ENCODE peak calls at places on chromosomes 1 and 21, in four cellular contexts. One of them, this sample, is unnamed.

GRCh38 chr1:78157162-78157561 is 111.4 kb downstream of the GIPC2 start:
- DNase-seq in ovary: no peak
- DNase-seq in K562: no peak
- DNase-seq in IMR-90: peak; percentile 83
- DNase-seq in this sample: no peak

GRCh38 chr1:66731462-66731861 is 20.8 kb upstream of the DYNLT5 start:
- DNase-seq in K562: no peak
- DNase-seq in ovary: no peak
- DNase-seq in IMR-90: no peak
- DNase-seq in this sample: no peak

GRCh38 chr21:38950388-38951094 is 144.8 kb downstream of the ETS2 start:
- DNase-seq in IMR-90: peak; percentile 49
- DNase-seq in ovary: no peak
- DNase-seq in K562: no peak
- DNase-seq in this sample: no peak

GRCh38 chr1:193539731-193540459 is 353.5 kb upstream of the B3GALT2 start:
- DNase-seq in ovary: no peak
- DNase-seq in K562: no peak
- DNase-seq in IMR-90: no peak
- DNase-seq in this sample: no peak

GRCh38 chr1:76086597-76086996 is 12.1 kb downstream of the ST6GALNAC3 start:
- DNase-seq in IMR-90: no peak
- DNase-seq in ovary: no peak
- DNase-seq in K562: no peak
- DNase-seq in this sample: no peak

GRCh38 chr1:3732747-3733602 is 19.3 kb upstream of the CCDC27 start:
- DNase-seq in ovary: no peak
- DNase-seq in IMR-90: no peak
- DNase-seq in K562: no peak
- DNase-seq in this sample: no peak

GRCh38 chr1:214418380-214418779 is 133.0 kb downstream of the PTPN14 start:
- DNase-seq in IMR-90: no peak
- DNase-seq in ovary: no peak
- DNase-seq in K562: no peak
- DNase-seq in this sample: no peak

GRCh38 chr1:225754940-225755635 is 22.5 kb upstream of the SRP9 start:
- DNase-seq in IMR-90: peak; percentile 92
- DNase-seq in K562: peak; percentile 35
- DNase-seq in ovary: peak; percentile 39
- DNase-seq in this sample: peak; percentile 74

GRCh38 chr1:75023005-75023404 is 111.2 kb upstream of the LHX8 start:
- DNase-seq in K562: no peak
- DNase-seq in ovary: no peak
- DNase-seq in IMR-90: no peak
- DNase-seq in this sample: no peak

GRCh38 chr21:41879190-41879998 is at the start of gene PRDM15:
- DNase-seq in ovary: peak; percentile 80
- DNase-seq in IMR-90: peak; percentile 82
- DNase-seq in K562: peak; percentile 92
- DNase-seq in this sample: peak; percentile 86

GRCh38 chr1:67717876-67718275 is 32.9 kb downstream of the GADD45A start:
- DNase-seq in ovary: no peak
- DNase-seq in K562: no peak
- DNase-seq in IMR-90: peak; percentile 74
- DNase-seq in this sample: no peak

GRCh38 chr1:20390589-20391331 is 95.2 kb downstream of the CAMK2N1 start:
- DNase-seq in ovary: no peak
- DNase-seq in IMR-90: peak; percentile 50
- DNase-seq in K562: no peak
- DNase-seq in this sample: no peak

GRCh38 chr1:44507490-44508396 is 102.7 kb downstream of the RNF220 start:
- DNase-seq in IMR-90: no peak
- DNase-seq in ovary: no peak
- DNase-seq in K562: no peak
- DNase-seq in this sample: no peak

GRCh38 chr1:2212542-2213491 is 15.3 kb upstream of the SKI start:
- DNase-seq in ovary: peak; percentile 96
- DNase-seq in IMR-90: peak; percentile 96
- DNase-seq in K562: peak; percentile 80
- DNase-seq in this sample: peak; percentile 79

GRCh38 chr1:156140879-156141707 is 12.3 kb upstream of the SEMA4A start:
- DNase-seq in ovary: no peak
- DNase-seq in K562: peak; percentile 73
- DNase-seq in IMR-90: peak; percentile 48
- DNase-seq in this sample: no peak

GRCh38 chr1:235030919-235031596 is 97.6 kb downstream of the TOMM20 start:
- DNase-seq in IMR-90: no peak
- DNase-seq in ovary: no peak
- DNase-seq in K562: no peak
- DNase-seq in this sample: no peak

GRCh38 chr1:226632922-226633351 is 84.4 kb downstream of the STUM start:
- DNase-seq in ovary: no peak
- DNase-seq in IMR-90: no peak
- DNase-seq in K562: no peak
- DNase-seq in this sample: no peak

GRCh38 chr1:78015148-78015547 is 10.4 kb downstream of the DNAJB4 start:
- DNase-seq in ovary: no peak
- DNase-seq in K562: no peak
- DNase-seq in IMR-90: no peak
- DNase-seq in this sample: no peak

GRCh38 chr1:153509729-153510354 is 25.9 kb downstream of the S100A6 start:
- DNase-seq in ovary: no peak
- DNase-seq in K562: peak; percentile 68
- DNase-seq in IMR-90: no peak
- DNase-seq in this sample: no peak

GRCh38 chr1:47416319-47417128 is 439 bp downstream of the FOXE3 start:
- DNase-seq in IMR-90: no peak
- DNase-seq in K562: no peak
- DNase-seq in ovary: no peak
- DNase-seq in this sample: no peak

GRCh38 chr1:102085896-102086295 is 89.2 kb upstream of the OLFM3 start:
- DNase-seq in ovary: no peak
- DNase-seq in K562: no peak
- DNase-seq in IMR-90: no peak
- DNase-seq in this sample: no peak

GRCh38 chr1:205950280-205950679 is 7.0 kb upstream of the SLC26A9 start:
- DNase-seq in K562: no peak
- DNase-seq in ovary: no peak
- DNase-seq in IMR-90: peak; percentile 37
- DNase-seq in this sample: no peak

GRCh38 chr1:111399792-111400610 is 27.5 kb downstream of the OVGP1 start:
- DNase-seq in IMR-90: peak; percentile 55
- DNase-seq in K562: peak; percentile 46
- DNase-seq in ovary: peak; percentile 20
- DNase-seq in this sample: no peak

GRCh38 chr1:187691439-187691838 is 862.7 kb downstream of the PLA2G4A start:
- DNase-seq in ovary: no peak
- DNase-seq in K562: no peak
- DNase-seq in IMR-90: peak; percentile 98
- DNase-seq in this sample: no peak

GRCh38 chr1:224660074-224660473 is 44.0 kb downstream of the CNIH3 start:
- DNase-seq in IMR-90: no peak
- DNase-seq in ovary: no peak
- DNase-seq in K562: no peak
- DNase-seq in this sample: no peak

GRCh38 chr1:248841702-248842395 is 3.8 kb downstream of the ZNF672 start:
- DNase-seq in K562: no peak
- DNase-seq in IMR-90: peak; percentile 65
- DNase-seq in ovary: no peak
- DNase-seq in this sample: no peak

GRCh38 chr1:115156826-115157468 is 67.6 kb upstream of the TSPAN2 start:
- DNase-seq in ovary: no peak
- DNase-seq in IMR-90: no peak
- DNase-seq in K562: no peak
- DNase-seq in this sample: no peak

GRCh38 chr1:117210831-117211261 is at the start of gene VTCN1:
- DNase-seq in K562: no peak
- DNase-seq in ovary: no peak
- DNase-seq in IMR-90: no peak
- DNase-seq in this sample: no peak

GRCh38 chr1:21022279-21023040 is 154.2 kb downstream of the EIF4G3 start:
- DNase-seq in ovary: peak; percentile 37
- DNase-seq in K562: peak; percentile 64
- DNase-seq in IMR-90: peak; percentile 99
- DNase-seq in this sample: no peak

GRCh38 chr21:16509466-16509865 is 779.7 kb downstream of the USP25 start:
- DNase-seq in ovary: no peak
- DNase-seq in K562: no peak
- DNase-seq in IMR-90: peak; percentile 16
- DNase-seq in this sample: no peak

GRCh38 chr21:33562389-33562788 is 19.6 kb downstream of the SON start:
- DNase-seq in IMR-90: no peak
- DNase-seq in ovary: no peak
- DNase-seq in K562: no peak
- DNase-seq in this sample: no peak

GRCh38 chr21:33569986-33570385 is 18.5 kb downstream of the DONSON start:
- DNase-seq in IMR-90: no peak
- DNase-seq in K562: no peak
- DNase-seq in ovary: no peak
- DNase-seq in this sample: no peak

GRCh38 chr21:33561373-33561772 is 18.5 kb downstream of the SON start:
- DNase-seq in K562: no peak
- DNase-seq in ovary: no peak
- DNase-seq in IMR-90: no peak
- DNase-seq in this sample: no peak

GRCh38 chr21:33567914-33568313 is 20.6 kb downstream of the DONSON start:
- DNase-seq in ovary: no peak
- DNase-seq in K562: no peak
- DNase-seq in IMR-90: no peak
- DNase-seq in this sample: no peak

DNA sequence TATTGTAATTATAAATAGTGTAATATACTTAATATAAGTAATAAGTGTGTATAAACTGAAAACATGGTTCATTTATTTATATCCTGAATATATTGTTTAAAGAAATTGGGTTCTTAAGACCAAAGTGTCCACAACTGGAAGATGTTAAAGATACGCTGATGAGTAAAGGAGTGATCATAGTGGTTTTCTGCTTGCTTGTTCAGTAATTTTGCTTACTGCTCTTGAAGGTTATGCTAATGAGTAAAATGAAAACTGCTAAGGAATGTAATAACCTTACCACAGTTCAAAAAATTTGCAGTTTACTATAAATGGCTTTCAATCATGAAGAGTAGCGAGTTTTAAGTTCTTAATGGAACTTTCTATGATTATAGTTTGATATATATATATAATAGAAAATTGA is 22.0 kb downstream of the DONSON start:
- DNase-seq in K562: no peak
- DNase-seq in IMR-90: peak; percentile 21
- DNase-seq in ovary: no peak
- DNase-seq in this sample: no peak
- H3K36me3 ChIP-seq in K562: peaks cover 97% of the 10 kb centered on the region
- H3K36me3 ChIP-seq in IMR-90: peaks cover 32% of the 10 kb centered on the region
- H3K36me3 ChIP-seq in ovary: no peaks in the 10 kb centered on the region
- H3K36me3 ChIP-seq in this sample: peaks cover 38% of the 10 kb centered on the region

GRCh38 chr1:151362308-151363155 is 10.0 kb downstream of the SELENBP1 start:
- DNase-seq in IMR-90: no peak
- DNase-seq in ovary: no peak
- DNase-seq in K562: no peak
- DNase-seq in this sample: no peak
- TF ChIP-seq POLR2A in IMR-90: no peak
- TF ChIP-seq POLR2A in ovary: no peak
- TF ChIP-seq POLR2A in K562: no peak
- TF ChIP-seq POLR2A in this sample: no peak

GRCh38 chr21:34827445-34828235 is 158.8 kb downstream of the CLIC6 start:
- DNase-seq in K562: no peak
- DNase-seq in IMR-90: no peak
- DNase-seq in ovary: no peak
- DNase-seq in this sample: no peak

GRCh38 chr21:34826818-34827217 is 158.0 kb downstream of the CLIC6 start:
- DNase-seq in K562: no peak
- DNase-seq in ovary: no peak
- DNase-seq in IMR-90: no peak
- DNase-seq in this sample: no peak

GRCh38 chr21:34824314-34824713 is 155.5 kb downstream of the CLIC6 start:
- DNase-seq in IMR-90: no peak
- DNase-seq in K562: no peak
- DNase-seq in ovary: no peak
- DNase-seq in this sample: no peak

GRCh38 chr21:34822957-34823356 is 154.2 kb downstream of the CLIC6 start:
- DNase-seq in K562: no peak
- DNase-seq in IMR-90: peak; percentile 68
- DNase-seq in ovary: no peak
- DNase-seq in this sample: no peak

DNA sequence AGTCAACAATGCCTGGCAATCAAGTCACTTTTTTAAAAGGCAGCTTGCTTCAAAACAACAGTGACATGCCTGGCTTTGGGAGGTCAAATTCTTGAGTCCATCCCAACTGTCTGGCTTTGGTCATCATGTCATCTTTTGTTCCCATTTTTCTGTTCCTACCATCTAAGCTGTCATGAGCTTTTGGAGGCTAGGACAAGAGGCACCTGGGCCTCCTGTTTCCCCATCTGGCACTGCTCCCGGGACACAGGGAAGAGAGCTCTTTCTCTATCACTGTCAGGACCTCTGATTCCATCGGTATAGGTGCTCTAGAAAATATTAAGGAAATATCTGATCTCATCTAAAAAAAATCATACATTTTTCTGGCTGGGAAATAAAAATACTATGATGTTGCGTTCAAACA is 156.3 kb downstream of the CLIC6 start:
- DNase-seq in IMR-90: no peak
- DNase-seq in ovary: no peak
- DNase-seq in K562: no peak
- DNase-seq in this sample: no peak
- H3K36me3 ChIP-seq in IMR-90: peaks cover 54% of the 10 kb centered on the region
- H3K36me3 ChIP-seq in ovary: no peaks in the 10 kb centered on the region
- H3K36me3 ChIP-seq in K562: peaks cover 92% of the 10 kb centered on the region
- H3K36me3 ChIP-seq in this sample: no peaks in the 10 kb centered on the region

GRCh38 chr1:13751458-13751871 is 51.5 kb downstream of the PRDM2 start:
- DNase-seq in ovary: no peak
- DNase-seq in K562: no peak
- DNase-seq in IMR-90: no peak
- DNase-seq in this sample: no peak

GRCh38 chr1:13751985-13752384 is 52.0 kb downstream of the PRDM2 start:
- DNase-seq in K562: no peak
- DNase-seq in ovary: no peak
- DNase-seq in IMR-90: no peak
- DNase-seq in this sample: no peak

GRCh38 chr1:13749543-13750307 is 49.7 kb downstream of the PRDM2 start:
- DNase-seq in IMR-90: peak; percentile 36
- DNase-seq in K562: no peak
- DNase-seq in ovary: peak; percentile 58
- DNase-seq in this sample: peak; percentile 70

GRCh38 chr1:13746342-13746741 is 46.4 kb downstream of the PRDM2 start:
- DNase-seq in IMR-90: no peak
- DNase-seq in ovary: no peak
- DNase-seq in K562: no peak
- DNase-seq in this sample: no peak

GRCh38 chr1:13748610-13749505 is 48.9 kb downstream of the PRDM2 start:
- DNase-seq in ovary: peak; percentile 97
- DNase-seq in IMR-90: peak; percentile 93
- DNase-seq in K562: peak; percentile 100
- DNase-seq in this sample: peak; percentile 99
- TF ChIP-seq POLR2A in ovary: peak; percentile 61
- TF ChIP-seq POLR2A in IMR-90: peak; percentile 85
- TF ChIP-seq POLR2A in K562: peak; percentile 75
- TF ChIP-seq POLR2A in this sample: peak; percentile 97